ENCODE peak calls at places on chromosomes 6 and 20, in ten cellular contexts. L is psoas muscle; M is GM23338; T is heart left ventricle; J is CD8-positive, alpha-beta T cell; H is OCI-LY7; U is SJSA1; Z is stomach; V is CD4-positive, alpha-beta T cell; F is kidney. D is an unnamed sample.

GRCh38 chr6:167937948-167938911 is 59.2 kb upstream of the KIF25 start:
- DNase-seq in T (no peak), M (peak), U (no peak), H (no peak), L (no peak), Z (no peak), J (no peak), F (no peak), V (no peak), D (no peak)

GRCh38 chr6:3287976-3288707 is 29.4 kb downstream of the PSMG4 start:
- DNase-seq in U (no peak), T (no peak), L (no peak), F (peak), J (no peak), M (no peak), H (no peak), V (no peak), Z (no peak), D (no peak)

GRCh38 chr20:37932919-37933318 is 30.0 kb downstream of the VSTM2L start:
- DNase-seq in V (no peak), L (no peak), H (no peak), U (no peak), M (no peak), J (no peak), Z (no peak), T (no peak), F (no peak), D (no peak)

GRCh38 chr20:51639206-51639832 is 96.8 kb upstream of the NFATC2 start:
- DNase-seq in F (no peak), J (peak), V (peak), U (peak), T (peak), Z (peak), M (peak), L (peak), H (peak), D (peak)

GRCh38 chr6:41344865-41345264 is 9.5 kb downstream of the NCR2 start:
- DNase-seq in V (no peak), L (no peak), T (no peak), F (no peak), U (no peak), J (peak), M (no peak), H (no peak), Z (no peak), D (peak)

GRCh38 chr6:1316482-1317220 is 4.8 kb downstream of the FOXQ1 start:
- DNase-seq in V (no peak), J (no peak), L (no peak), H (no peak), M (peak), Z (peak), T (no peak), F (peak), U (peak), D (no peak)

GRCh38 chr20:62966212-62967148 is 14.0 kb downstream of the SLC17A9 start:
- DNase-seq in T (no peak), U (no peak), F (no peak), J (no peak), M (no peak), H (no peak), V (no peak), Z (no peak), L (no peak), D (no peak)

GRCh38 chr6:9745476-9745875 is 669.4 kb downstream of the TFAP2A start:
- DNase-seq in V (no peak), M (no peak), T (no peak), J (no peak), Z (no peak), F (no peak), H (no peak), U (no peak), L (no peak), D (no peak)

GRCh38 chr20:61985096-61985495 is 80.6 kb downstream of the TAF4 start:
- DNase-seq in L (no peak), Z (no peak), H (no peak), U (no peak), T (no peak), F (no peak), V (no peak), J (no peak), M (no peak), D (no peak)

GRCh38 chr20:44195613-44196012 is 8.6 kb upstream of the JPH2 start:
- DNase-seq in Z (no peak), V (no peak), L (no peak), F (no peak), T (no peak), H (no peak), U (no peak), M (no peak), J (no peak), D (no peak)

GRCh38 chr6:31663961-31664789 is 622 bp downstream of the GPANK1 start:
- DNase-seq in L (peak), H (peak), V (no peak), T (peak), J (no peak), Z (no peak), M (no peak), U (peak), F (peak), D (no peak)

GRCh38 chr20:17735959-17736621 is 36.3 kb downstream of the BANF2 start:
- DNase-seq in J (no peak), V (no peak), Z (no peak), F (no peak), U (no peak), T (no peak), L (no peak), H (no peak), M (no peak), D (no peak)

DNA sequence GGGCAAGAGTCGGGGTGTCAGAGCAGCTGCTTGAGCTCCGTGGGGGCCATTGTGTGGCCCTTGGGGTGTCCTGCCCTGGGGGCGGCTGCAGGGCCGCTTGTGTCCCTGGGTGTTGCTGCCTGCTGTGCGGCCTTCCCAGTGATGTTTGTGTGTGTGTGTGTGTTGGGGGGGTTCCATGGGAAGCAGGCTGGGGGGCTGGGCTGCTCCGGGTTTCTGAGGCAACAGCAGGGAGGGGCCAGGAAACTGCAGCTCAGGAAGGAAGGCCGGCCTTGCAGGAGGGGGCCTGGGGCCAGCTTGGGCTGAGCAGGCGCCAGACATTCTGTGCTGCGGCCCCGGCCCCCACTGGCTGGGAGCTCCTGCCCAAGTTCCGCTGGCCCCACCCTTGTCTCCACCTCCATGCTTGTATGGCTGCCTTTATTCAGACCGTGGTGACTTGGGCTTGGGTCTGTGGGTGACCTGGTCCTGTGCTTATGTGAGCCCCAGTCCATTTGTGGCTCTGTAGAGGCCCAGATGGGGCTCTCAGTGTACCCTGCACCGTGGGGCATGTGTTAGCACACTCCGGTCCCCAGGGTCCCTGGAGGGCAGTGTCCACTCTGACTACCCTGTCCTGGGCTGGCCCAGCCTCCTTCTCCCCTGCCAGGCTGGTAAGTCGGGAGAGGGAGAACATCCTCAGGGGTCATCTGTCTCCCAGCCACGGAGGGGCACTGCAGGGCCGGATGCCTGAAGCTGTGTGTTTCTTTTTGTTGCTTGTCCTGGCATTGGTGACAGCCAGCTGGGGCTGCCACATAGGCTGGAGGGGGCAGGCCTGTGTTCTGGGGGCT is 4.6 kb upstream of the SOX18 start:
- DNase-seq in V (no peak), M (peak), L (peak), F (peak), T (peak), Z (no peak), U (peak), J (no peak), H (peak), D (no peak)
- H3K27ac ChIP-seq in V (no peak), M (no peak), L (peak), F (peak), T (peak), Z (peak), U (peak), J (no peak), H (no peak), D (peak)

GRCh38 chr6:108594640-108595039 is 33.9 kb downstream of the FOXO3 start:
- DNase-seq in J (no peak), L (peak), F (no peak), V (no peak), T (peak), M (no peak), Z (peak), U (no peak), H (no peak), D (peak)

GRCh38 chr6:108589244-108589730 is 28.6 kb downstream of the FOXO3 start:
- DNase-seq in V (no peak), T (peak), F (peak), H (peak), M (peak), Z (peak), J (no peak), L (peak), U (peak), D (peak)

GRCh38 chr6:108592371-108593337 is 31.9 kb downstream of the FOXO3 start:
- DNase-seq in V (peak), Z (peak), T (peak), J (peak), H (peak), U (peak), F (no peak), M (peak), L (peak), D (no peak)

GRCh38 chr6:108588586-108588985 is 27.9 kb downstream of the FOXO3 start:
- DNase-seq in J (no peak), U (peak), Z (no peak), T (peak), F (no peak), L (peak), V (no peak), H (peak), M (peak), D (no peak)

GRCh38 chr6:108591040-108591816 is 30.5 kb downstream of the FOXO3 start:
- DNase-seq in L (no peak), T (no peak), Z (no peak), H (no peak), J (no peak), U (no peak), M (no peak), V (no peak), F (no peak), D (no peak)
- H3K27ac ChIP-seq in L (peak), T (peak), Z (peak), H (peak), J (no peak), U (peak), M (no peak), V (no peak), F (peak), D (peak)

GRCh38 chr6:156954191-156954590 is 177.0 kb downstream of the ARID1B start:
- DNase-seq in U (no peak), H (no peak), Z (no peak), F (no peak), T (no peak), V (no peak), J (no peak), M (no peak), L (no peak), D (no peak)

GRCh38 chr6:156954781-156955180 is 177.6 kb downstream of the ARID1B start:
- DNase-seq in T (no peak), F (no peak), H (no peak), V (no peak), U (no peak), J (no peak), M (no peak), Z (no peak), L (no peak), D (no peak)

GRCh38 chr6:156956286-156956685 is 179.1 kb downstream of the ARID1B start:
- DNase-seq in L (no peak), F (no peak), J (no peak), V (no peak), M (no peak), H (no peak), T (no peak), Z (no peak), U (no peak), D (no peak)

GRCh38 chr6:156953478-156954146 is 176.4 kb downstream of the ARID1B start:
- DNase-seq in M (peak), H (peak), F (no peak), L (no peak), V (no peak), J (no peak), Z (no peak), T (no peak), U (peak), D (no peak)

DNA sequence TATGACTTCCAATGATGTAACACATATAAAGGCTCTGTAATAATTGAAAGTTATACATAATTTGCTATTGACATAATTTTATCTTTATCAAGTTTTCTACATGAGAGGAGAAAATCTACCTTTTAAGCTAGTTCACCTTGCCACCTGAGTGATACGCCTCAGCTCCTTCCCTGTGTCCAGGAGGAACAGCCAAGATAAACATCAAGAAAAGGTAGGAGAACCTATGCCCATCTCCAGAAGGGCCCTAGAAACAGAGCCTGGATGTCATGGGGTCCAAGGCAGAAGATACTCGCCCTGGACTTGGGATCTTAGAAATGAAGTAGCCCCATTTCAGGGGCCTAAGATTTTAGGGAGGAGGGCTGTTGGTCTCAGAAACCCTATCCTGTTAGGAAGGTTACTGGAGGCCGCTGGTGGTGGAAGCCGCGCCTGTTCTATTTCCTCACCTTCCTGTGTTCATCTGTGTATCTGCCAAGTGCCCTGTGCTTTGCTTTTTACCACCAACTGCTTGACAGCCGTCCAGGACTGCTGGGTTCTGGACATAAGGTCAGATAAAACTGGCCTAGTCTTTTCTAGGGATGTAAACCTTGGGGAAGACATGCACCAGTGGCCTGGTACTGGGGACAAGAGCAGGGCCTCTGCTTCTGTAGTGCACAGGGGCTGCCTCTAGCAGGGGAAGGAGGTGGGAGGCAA is 178.5 kb downstream of the ARID1B start:
- DNase-seq in U (no peak), Z (peak), T (peak), M (no peak), J (no peak), F (no peak), H (no peak), L (peak), V (no peak), D (no peak)
- H3K27ac ChIP-seq in U (no peak), Z (peak), T (peak), M (no peak), J (no peak), F (peak), H (no peak), L (peak), V (no peak), D (peak)

GRCh38 chr6:56481957-56482356 is 160.7 kb downstream of the DST start:
- DNase-seq in T (no peak), U (no peak), H (no peak), J (no peak), Z (no peak), M (no peak), F (no peak), V (no peak), L (no peak), D (no peak)
- H3K27ac ChIP-seq in T (no peak), U (no peak), H (no peak), J (no peak), Z (peak), M (no peak), F (no peak), V (no peak), L (no peak), D (no peak)